ENCODE peak calls at places on chromosomes 13 and 19, in seven cellular contexts. One of them, this sample, is unnamed.

GRCh38 chr19:40616941-40617340 is 15.8 kb downstream of the LTBP4 start:
- DNase-seq in AG09309: no peak
- DNase-seq in brain microvascular endothelial cell: no peak
- DNase-seq in IMR-90: no peak
- DNase-seq in uterus: no peak
- DNase-seq in ascending aorta: no peak
- DNase-seq in kidney epithelial cell: no peak
- DNase-seq in this sample: no peak

GRCh38 chr19:51402117-51402516 is 11.7 kb upstream of the C19orf84 start:
- DNase-seq in kidney epithelial cell: no peak
- DNase-seq in uterus: no peak
- DNase-seq in IMR-90: no peak
- DNase-seq in ascending aorta: no peak
- DNase-seq in AG09309: no peak
- DNase-seq in brain microvascular endothelial cell: no peak
- DNase-seq in this sample: no peak

GRCh38 chr19:47469719-47470118 is 2.0 kb downstream of the SLC8A2 start:
- DNase-seq in brain microvascular endothelial cell: no peak
- DNase-seq in AG09309: no peak
- DNase-seq in kidney epithelial cell: no peak
- DNase-seq in uterus: no peak
- DNase-seq in IMR-90: no peak
- DNase-seq in ascending aorta: no peak
- DNase-seq in this sample: no peak

GRCh38 chr13:97275265-97275664 is 53.1 kb downstream of the MBNL2 start:
- DNase-seq in AG09309: peak
- DNase-seq in uterus: no peak
- DNase-seq in brain microvascular endothelial cell: peak
- DNase-seq in ascending aorta: no peak
- DNase-seq in kidney epithelial cell: no peak
- DNase-seq in IMR-90: peak
- DNase-seq in this sample: peak

GRCh38 chr19:54096642-54097106 is 3.9 kb downstream of the OSCAR start:
- DNase-seq in AG09309: peak
- DNase-seq in IMR-90: peak
- DNase-seq in uterus: no peak
- DNase-seq in brain microvascular endothelial cell: no peak
- DNase-seq in kidney epithelial cell: no peak
- DNase-seq in ascending aorta: no peak
- DNase-seq in this sample: peak

GRCh38 chr13:45040626-45041025 is 51.3 kb downstream of the GPALPP1 start:
- DNase-seq in AG09309: no peak
- DNase-seq in IMR-90: no peak
- DNase-seq in kidney epithelial cell: no peak
- DNase-seq in brain microvascular endothelial cell: no peak
- DNase-seq in ascending aorta: no peak
- DNase-seq in uterus: no peak
- DNase-seq in this sample: peak

GRCh38 chr13:99367106-99367616 is 60.0 kb upstream of the GPR183 start:
- DNase-seq in IMR-90: no peak
- DNase-seq in brain microvascular endothelial cell: no peak
- DNase-seq in uterus: no peak
- DNase-seq in AG09309: no peak
- DNase-seq in ascending aorta: no peak
- DNase-seq in kidney epithelial cell: no peak
- DNase-seq in this sample: no peak

GRCh38 chr19:41753159-41753558 is 2.2 kb upstream of the CEACAM6 start:
- DNase-seq in kidney epithelial cell: no peak
- DNase-seq in AG09309: no peak
- DNase-seq in IMR-90: no peak
- DNase-seq in uterus: no peak
- DNase-seq in brain microvascular endothelial cell: peak
- DNase-seq in ascending aorta: no peak
- DNase-seq in this sample: peak

GRCh38 chr19:32858559-32858958 is 11.0 kb downstream of the SLC7A9 start:
- DNase-seq in uterus: no peak
- DNase-seq in AG09309: no peak
- DNase-seq in IMR-90: no peak
- DNase-seq in kidney epithelial cell: no peak
- DNase-seq in brain microvascular endothelial cell: no peak
- DNase-seq in ascending aorta: no peak
- DNase-seq in this sample: no peak

GRCh38 chr13:45490068-45490467 is 25.3 kb downstream of the COG3 start:
- DNase-seq in AG09309: no peak
- DNase-seq in uterus: no peak
- DNase-seq in IMR-90: no peak
- DNase-seq in ascending aorta: no peak
- DNase-seq in brain microvascular endothelial cell: no peak
- DNase-seq in kidney epithelial cell: no peak
- DNase-seq in this sample: no peak

GRCh38 chr13:53015044-53015443 is 13.6 kb upstream of the OLFM4 start:
- DNase-seq in IMR-90: no peak
- DNase-seq in brain microvascular endothelial cell: no peak
- DNase-seq in kidney epithelial cell: no peak
- DNase-seq in ascending aorta: no peak
- DNase-seq in AG09309: no peak
- DNase-seq in uterus: no peak
- DNase-seq in this sample: no peak

GRCh38 chr19:49073514-49074378 is 1.2 kb upstream of the KCNA7 start:
- DNase-seq in AG09309: no peak
- DNase-seq in kidney epithelial cell: no peak
- DNase-seq in brain microvascular endothelial cell: no peak
- DNase-seq in uterus: no peak
- DNase-seq in ascending aorta: no peak
- DNase-seq in IMR-90: no peak
- DNase-seq in this sample: no peak

GRCh38 chr19:18014197-18014596 is 6.2 kb downstream of the ARRDC2 start:
- DNase-seq in brain microvascular endothelial cell: no peak
- DNase-seq in IMR-90: no peak
- DNase-seq in ascending aorta: no peak
- DNase-seq in AG09309: no peak
- DNase-seq in uterus: no peak
- DNase-seq in kidney epithelial cell: no peak
- DNase-seq in this sample: no peak

DNA sequence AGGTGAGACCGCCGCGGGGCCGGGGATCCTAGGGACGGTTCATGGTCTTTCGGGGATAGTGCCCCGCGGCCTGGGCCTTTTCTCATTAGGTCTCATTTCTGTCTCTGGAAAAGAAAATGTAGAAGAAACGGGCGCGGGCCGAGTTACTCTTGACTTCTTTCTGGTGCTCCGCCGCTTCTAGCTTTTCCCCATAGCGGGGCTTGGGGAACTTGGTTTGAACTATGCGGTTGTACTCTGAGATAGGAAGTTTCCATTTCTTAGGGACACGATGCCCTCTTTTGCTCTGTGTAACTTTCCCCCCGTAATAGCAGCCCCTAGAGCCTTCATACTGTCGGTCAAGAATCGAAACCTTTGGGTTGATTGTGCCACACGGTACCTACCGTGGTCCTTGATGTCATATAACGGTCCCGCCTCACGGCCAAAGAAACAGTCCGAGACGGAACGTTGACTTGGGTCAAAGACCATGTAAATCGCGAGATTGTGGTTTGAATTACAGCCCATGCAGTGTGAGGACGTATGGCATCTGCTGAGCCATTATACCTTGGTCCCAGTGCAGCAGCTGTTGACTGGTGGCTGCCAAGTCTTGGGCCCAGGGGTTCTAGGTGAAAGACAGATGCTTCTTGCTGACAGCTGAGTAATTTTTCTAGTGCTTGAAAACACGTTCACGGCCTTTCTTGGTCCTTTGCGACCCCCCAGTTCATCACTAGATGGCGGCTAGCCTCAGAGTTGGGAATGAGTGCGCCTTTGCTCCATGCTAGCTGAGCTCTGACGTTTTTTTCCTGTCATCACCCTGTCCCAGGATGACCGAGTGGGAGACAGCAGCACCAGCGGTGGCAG is 487 bp downstream of the RPS5 start:
- DNase-seq in AG09309: no peak
- DNase-seq in ascending aorta: no peak
- DNase-seq in kidney epithelial cell: no peak
- DNase-seq in brain microvascular endothelial cell: no peak
- DNase-seq in IMR-90: no peak
- DNase-seq in uterus: no peak
- DNase-seq in this sample: no peak
- TF ChIP-seq CTCF in AG09309: peak
- TF ChIP-seq CTCF in ascending aorta: no peak
- TF ChIP-seq CTCF in kidney epithelial cell: peak
- TF ChIP-seq CTCF in brain microvascular endothelial cell: peak
- TF ChIP-seq CTCF in IMR-90: no peak
- TF ChIP-seq CTCF in uterus: no peak
- TF ChIP-seq CTCF in this sample: no peak

GRCh38 chr19:46469541-46470185 is 1.7 kb downstream of the PNMA8A start:
- DNase-seq in kidney epithelial cell: no peak
- DNase-seq in AG09309: no peak
- DNase-seq in IMR-90: no peak
- DNase-seq in ascending aorta: no peak
- DNase-seq in brain microvascular endothelial cell: no peak
- DNase-seq in uterus: no peak
- DNase-seq in this sample: no peak

GRCh38 chr19:46470376-46470775 is 987 bp downstream of the PNMA8A start:
- DNase-seq in uterus: no peak
- DNase-seq in ascending aorta: no peak
- DNase-seq in brain microvascular endothelial cell: no peak
- DNase-seq in kidney epithelial cell: no peak
- DNase-seq in IMR-90: no peak
- DNase-seq in AG09309: no peak
- DNase-seq in this sample: no peak

GRCh38 chr19:46471116-46471733 is at the start of gene PNMA8A:
- DNase-seq in ascending aorta: peak
- DNase-seq in brain microvascular endothelial cell: peak
- DNase-seq in AG09309: no peak
- DNase-seq in IMR-90: peak
- DNase-seq in kidney epithelial cell: no peak
- DNase-seq in uterus: peak
- DNase-seq in this sample: peak

GRCh38 chr19:46461537-46461936 is 9.8 kb downstream of the PNMA8A start:
- DNase-seq in IMR-90: no peak
- DNase-seq in AG09309: no peak
- DNase-seq in kidney epithelial cell: no peak
- DNase-seq in ascending aorta: no peak
- DNase-seq in brain microvascular endothelial cell: no peak
- DNase-seq in uterus: no peak
- DNase-seq in this sample: peak

GRCh38 chr19:46466536-46467199 is 4.7 kb downstream of the PNMA8A start:
- DNase-seq in IMR-90: peak
- DNase-seq in uterus: peak
- DNase-seq in ascending aorta: no peak
- DNase-seq in brain microvascular endothelial cell: peak
- DNase-seq in kidney epithelial cell: no peak
- DNase-seq in AG09309: no peak
- DNase-seq in this sample: peak
- H3K4me3 ChIP-seq in IMR-90: peak
- H3K4me3 ChIP-seq in uterus: no peak
- H3K4me3 ChIP-seq in ascending aorta: no peak
- H3K4me3 ChIP-seq in brain microvascular endothelial cell: no peak
- H3K4me3 ChIP-seq in kidney epithelial cell: no peak
- H3K4me3 ChIP-seq in AG09309: no peak
- H3K4me3 ChIP-seq in this sample: no peak

DNA sequence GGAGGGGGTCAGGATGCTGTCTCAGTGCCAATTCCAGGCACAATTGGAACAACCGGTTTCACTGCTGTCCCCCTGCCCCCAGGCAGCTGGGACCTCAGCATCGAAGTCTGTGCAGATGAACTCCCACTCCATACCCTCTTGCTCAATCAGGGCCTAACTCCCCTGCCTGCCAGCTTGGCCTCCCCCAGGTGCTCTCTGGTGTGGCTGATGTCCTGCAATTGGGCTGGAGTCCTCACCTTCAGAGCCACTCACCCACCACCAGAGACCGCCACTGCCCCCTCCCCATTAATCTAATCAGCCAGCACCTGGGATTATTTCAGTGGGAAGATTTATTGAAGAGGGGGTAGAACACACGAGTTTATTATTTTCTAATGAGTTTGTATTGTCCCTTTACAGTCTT is 118.8 kb downstream of the MIPEP start:
- DNase-seq in brain microvascular endothelial cell: no peak
- DNase-seq in uterus: no peak
- DNase-seq in IMR-90: no peak
- DNase-seq in kidney epithelial cell: no peak
- DNase-seq in AG09309: no peak
- DNase-seq in ascending aorta: no peak
- DNase-seq in this sample: no peak
- TF ChIP-seq CTCF in brain microvascular endothelial cell: no peak
- TF ChIP-seq CTCF in uterus: no peak
- TF ChIP-seq CTCF in IMR-90: no peak
- TF ChIP-seq CTCF in kidney epithelial cell: no peak
- TF ChIP-seq CTCF in AG09309: no peak
- TF ChIP-seq CTCF in ascending aorta: no peak
- TF ChIP-seq CTCF in this sample: no peak

GRCh38 chr19:2497186-2497585 is 21.3 kb downstream of the GADD45B start:
- DNase-seq in AG09309: no peak
- DNase-seq in uterus: no peak
- DNase-seq in kidney epithelial cell: no peak
- DNase-seq in IMR-90: no peak
- DNase-seq in brain microvascular endothelial cell: no peak
- DNase-seq in ascending aorta: no peak
- DNase-seq in this sample: no peak

GRCh38 chr19:2494447-2495129 is 18.7 kb downstream of the GADD45B start:
- DNase-seq in kidney epithelial cell: no peak
- DNase-seq in IMR-90: peak
- DNase-seq in brain microvascular endothelial cell: peak
- DNase-seq in AG09309: no peak
- DNase-seq in ascending aorta: peak
- DNase-seq in uterus: peak
- DNase-seq in this sample: peak

GRCh38 chr19:2494084-2494446 is 18.1 kb downstream of the GADD45B start:
- DNase-seq in AG09309: no peak
- DNase-seq in kidney epithelial cell: no peak
- DNase-seq in brain microvascular endothelial cell: peak
- DNase-seq in IMR-90: peak
- DNase-seq in uterus: no peak
- DNase-seq in ascending aorta: no peak
- DNase-seq in this sample: peak

GRCh38 chr19:2495130-2495641 is 19.3 kb downstream of the GADD45B start:
- DNase-seq in uterus: peak
- DNase-seq in brain microvascular endothelial cell: no peak
- DNase-seq in AG09309: no peak
- DNase-seq in ascending aorta: peak
- DNase-seq in IMR-90: peak
- DNase-seq in kidney epithelial cell: no peak
- DNase-seq in this sample: peak

DNA sequence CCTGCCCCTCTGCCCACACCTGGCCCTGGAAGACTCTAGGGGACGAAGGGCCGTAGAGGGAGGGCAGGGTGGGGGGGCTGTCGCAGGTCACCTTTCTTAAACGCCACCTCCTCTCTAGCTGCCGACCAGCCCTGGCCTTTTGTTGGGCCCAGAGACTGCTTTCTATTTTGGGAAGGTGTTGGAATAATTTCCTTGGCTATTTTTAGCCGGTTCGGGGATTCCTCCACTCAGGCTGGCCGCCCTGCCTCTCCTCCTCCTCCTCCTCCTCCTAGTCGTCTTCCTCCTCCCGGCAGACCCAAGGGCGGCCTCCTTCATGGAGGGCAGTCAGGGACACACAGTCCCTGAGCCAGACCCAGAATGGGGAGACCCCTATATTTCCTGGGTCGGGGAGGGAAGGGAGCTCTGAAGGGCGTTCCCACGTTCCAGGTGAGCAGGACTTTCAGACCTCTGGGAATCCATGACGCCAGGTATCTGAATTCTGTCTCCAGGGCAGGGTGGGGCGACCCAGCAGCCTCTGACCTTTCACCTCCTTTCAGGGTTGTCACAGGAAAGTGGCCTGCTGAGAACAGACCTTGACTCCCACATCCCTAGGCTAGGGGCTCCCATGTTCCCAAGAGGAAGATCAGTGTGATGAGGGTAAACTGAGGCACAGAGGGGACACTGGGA is 19.9 kb downstream of the GADD45B start:
- DNase-seq in ascending aorta: no peak
- DNase-seq in kidney epithelial cell: no peak
- DNase-seq in brain microvascular endothelial cell: no peak
- DNase-seq in uterus: peak
- DNase-seq in AG09309: no peak
- DNase-seq in IMR-90: no peak
- DNase-seq in this sample: peak
- H3K4me3 ChIP-seq in ascending aorta: peak
- H3K4me3 ChIP-seq in kidney epithelial cell: no peak
- H3K4me3 ChIP-seq in brain microvascular endothelial cell: no peak
- H3K4me3 ChIP-seq in uterus: peak
- H3K4me3 ChIP-seq in AG09309: peak
- H3K4me3 ChIP-seq in IMR-90: no peak
- H3K4me3 ChIP-seq in this sample: peak

This sample was measured in AG10803.